ENCODE peak calls at places on chromosome 3, in nine cellular contexts. One of them, this sample, is unnamed.

GRCh38 chr3:121883507-121883906 is 10.7 kb upstream of the SLC15A2 start:
- DNase-seq in mammary epithelial cell: peak; percentile 46
- DNase-seq in HepG2: peak; percentile 35
- DNase-seq in thoracic aorta: no peak
- DNase-seq in neuronal stem cell: peak; percentile 0
- DNase-seq in heart right ventricle: no peak
- DNase-seq in A673: peak; percentile 77
- DNase-seq in H9: no peak
- DNase-seq in ovary: no peak
- DNase-seq in this sample: no peak

GRCh38 chr3:112752092-112752512 is 94.6 kb downstream of the CD200R1L start:
- DNase-seq in thoracic aorta: no peak
- DNase-seq in ovary: no peak
- DNase-seq in HepG2: no peak
- DNase-seq in neuronal stem cell: no peak
- DNase-seq in mammary epithelial cell: no peak
- DNase-seq in A673: no peak
- DNase-seq in heart right ventricle: no peak
- DNase-seq in H9: no peak
- DNase-seq in this sample: no peak

GRCh38 chr3:125605771-125606170 is 10.5 kb upstream of the OSBPL11 start:
- DNase-seq in thoracic aorta: no peak
- DNase-seq in A673: no peak
- DNase-seq in ovary: no peak
- DNase-seq in heart right ventricle: no peak
- DNase-seq in HepG2: no peak
- DNase-seq in neuronal stem cell: no peak
- DNase-seq in mammary epithelial cell: no peak
- DNase-seq in H9: no peak
- DNase-seq in this sample: peak; percentile 8

GRCh38 chr3:64520334-64520733 is 167.5 kb downstream of the ADAMTS9 start:
- DNase-seq in mammary epithelial cell: no peak
- DNase-seq in thoracic aorta: no peak
- DNase-seq in heart right ventricle: no peak
- DNase-seq in H9: no peak
- DNase-seq in HepG2: no peak
- DNase-seq in A673: no peak
- DNase-seq in ovary: no peak
- DNase-seq in neuronal stem cell: no peak
- DNase-seq in this sample: no peak

GRCh38 chr3:24145981-24146822 is 201.1 kb downstream of the NR1D2 start:
- DNase-seq in ovary: no peak
- DNase-seq in thoracic aorta: no peak
- DNase-seq in A673: peak; percentile 33
- DNase-seq in HepG2: no peak
- DNase-seq in H9: no peak
- DNase-seq in heart right ventricle: no peak
- DNase-seq in mammary epithelial cell: peak; percentile 41
- DNase-seq in neuronal stem cell: no peak
- DNase-seq in this sample: no peak

GRCh38 chr3:78201066-78201465 is 1161.2 kb downstream of the ROBO2 start:
- DNase-seq in H9: no peak
- DNase-seq in ovary: no peak
- DNase-seq in thoracic aorta: no peak
- DNase-seq in mammary epithelial cell: no peak
- DNase-seq in neuronal stem cell: no peak
- DNase-seq in A673: peak; percentile 5
- DNase-seq in heart right ventricle: no peak
- DNase-seq in HepG2: no peak
- DNase-seq in this sample: no peak

GRCh38 chr3:65783117-65783516 is 255.6 kb downstream of the MAGI1 start:
- DNase-seq in H9: no peak
- DNase-seq in mammary epithelial cell: no peak
- DNase-seq in A673: no peak
- DNase-seq in HepG2: no peak
- DNase-seq in neuronal stem cell: no peak
- DNase-seq in thoracic aorta: no peak
- DNase-seq in ovary: no peak
- DNase-seq in heart right ventricle: no peak
- DNase-seq in this sample: no peak

GRCh38 chr3:89628856-89629255 is 521.4 kb downstream of the EPHA3 start:
- DNase-seq in mammary epithelial cell: no peak
- DNase-seq in ovary: no peak
- DNase-seq in A673: no peak
- DNase-seq in HepG2: no peak
- DNase-seq in heart right ventricle: no peak
- DNase-seq in H9: no peak
- DNase-seq in neuronal stem cell: no peak
- DNase-seq in thoracic aorta: no peak
- DNase-seq in this sample: no peak

GRCh38 chr3:184743248-184743647 is 31.4 kb upstream of the MAGEF1 start:
- DNase-seq in HepG2: no peak
- DNase-seq in neuronal stem cell: no peak
- DNase-seq in ovary: no peak
- DNase-seq in mammary epithelial cell: no peak
- DNase-seq in H9: no peak
- DNase-seq in A673: no peak
- DNase-seq in heart right ventricle: no peak
- DNase-seq in thoracic aorta: no peak
- DNase-seq in this sample: no peak

GRCh38 chr3:156488771-156489170 is 66.1 kb downstream of the SSR3 start:
- DNase-seq in H9: no peak
- DNase-seq in thoracic aorta: no peak
- DNase-seq in mammary epithelial cell: no peak
- DNase-seq in neuronal stem cell: no peak
- DNase-seq in HepG2: no peak
- DNase-seq in ovary: no peak
- DNase-seq in heart right ventricle: no peak
- DNase-seq in A673: no peak
- DNase-seq in this sample: no peak

GRCh38 chr3:143302638-143303171 is 183.1 kb downstream of the CHST2 start:
- DNase-seq in H9: peak; percentile 38
- DNase-seq in A673: peak; percentile 60
- DNase-seq in ovary: no peak
- DNase-seq in neuronal stem cell: no peak
- DNase-seq in HepG2: no peak
- DNase-seq in thoracic aorta: no peak
- DNase-seq in mammary epithelial cell: peak; percentile 80
- DNase-seq in heart right ventricle: peak; percentile 74
- DNase-seq in this sample: no peak

GRCh38 chr3:157542711-157543485 is 39.7 kb upstream of the VEPH1 start:
- DNase-seq in mammary epithelial cell: peak; percentile 16
- DNase-seq in neuronal stem cell: peak; percentile 14
- DNase-seq in H9: peak; percentile 82
- DNase-seq in HepG2: no peak
- DNase-seq in ovary: peak; percentile 17
- DNase-seq in A673: peak; percentile 33
- DNase-seq in thoracic aorta: no peak
- DNase-seq in heart right ventricle: peak; percentile 53
- DNase-seq in this sample: no peak

GRCh38 chr3:186953011-186953487 is 22.7 kb downstream of the ST6GAL1 start:
- DNase-seq in heart right ventricle: no peak
- DNase-seq in HepG2: no peak
- DNase-seq in mammary epithelial cell: peak; percentile 36
- DNase-seq in neuronal stem cell: no peak
- DNase-seq in H9: no peak
- DNase-seq in A673: no peak
- DNase-seq in thoracic aorta: no peak
- DNase-seq in ovary: no peak
- DNase-seq in this sample: no peak

GRCh38 chr3:194029846-194030245 is 106.1 kb upstream of the HES1 start:
- DNase-seq in H9: no peak
- DNase-seq in heart right ventricle: no peak
- DNase-seq in A673: no peak
- DNase-seq in HepG2: no peak
- DNase-seq in neuronal stem cell: no peak
- DNase-seq in ovary: no peak
- DNase-seq in thoracic aorta: no peak
- DNase-seq in mammary epithelial cell: peak; percentile 23
- DNase-seq in this sample: no peak

GRCh38 chr3:191120447-191121304 is 78.4 kb upstream of the OSTN start:
- DNase-seq in ovary: no peak
- DNase-seq in mammary epithelial cell: no peak
- DNase-seq in thoracic aorta: no peak
- DNase-seq in neuronal stem cell: no peak
- DNase-seq in HepG2: no peak
- DNase-seq in heart right ventricle: no peak
- DNase-seq in A673: no peak
- DNase-seq in H9: no peak
- DNase-seq in this sample: no peak

GRCh38 chr3:191123231-191123630 is 75.8 kb upstream of the OSTN start:
- DNase-seq in ovary: no peak
- DNase-seq in mammary epithelial cell: no peak
- DNase-seq in thoracic aorta: no peak
- DNase-seq in A673: no peak
- DNase-seq in H9: no peak
- DNase-seq in HepG2: no peak
- DNase-seq in heart right ventricle: no peak
- DNase-seq in neuronal stem cell: no peak
- DNase-seq in this sample: no peak

GRCh38 chr3:191119415-191120295 is 79.4 kb upstream of the OSTN start:
- DNase-seq in thoracic aorta: no peak
- DNase-seq in HepG2: peak; percentile 51
- DNase-seq in ovary: no peak
- DNase-seq in neuronal stem cell: peak; percentile 6
- DNase-seq in H9: no peak
- DNase-seq in mammary epithelial cell: no peak
- DNase-seq in A673: no peak
- DNase-seq in heart right ventricle: no peak
- DNase-seq in this sample: no peak
- H3K27ac ChIP-seq in thoracic aorta: no peak overlapping the region
- H3K27ac ChIP-seq in HepG2: peak overlapping the region; percentile 70
- H3K27ac ChIP-seq in ovary: no peak overlapping the region
- H3K27ac ChIP-seq in neuronal stem cell: no peak overlapping the region
- H3K27ac ChIP-seq in H9: no peak overlapping the region
- H3K27ac ChIP-seq in mammary epithelial cell: no peak overlapping the region
- H3K27ac ChIP-seq in A673: no peak overlapping the region
- H3K27ac ChIP-seq in heart right ventricle: no peak overlapping the region
- H3K27ac ChIP-seq in this sample: no peak overlapping the region

GRCh38 chr3:151281671-151282334 is 3.5 kb upstream of the P2RY14 start:
- DNase-seq in H9: no peak
- DNase-seq in A673: no peak
- DNase-seq in heart right ventricle: peak; percentile 56
- DNase-seq in mammary epithelial cell: no peak
- DNase-seq in neuronal stem cell: no peak
- DNase-seq in ovary: no peak
- DNase-seq in thoracic aorta: no peak
- DNase-seq in HepG2: no peak
- DNase-seq in this sample: no peak
- H3K27ac ChIP-seq in H9: no peak overlapping the region
- H3K27ac ChIP-seq in A673: no peak overlapping the region
- H3K27ac ChIP-seq in heart right ventricle: peak overlapping the region; percentile 76
- H3K27ac ChIP-seq in mammary epithelial cell: no peak overlapping the region
- H3K27ac ChIP-seq in neuronal stem cell: no peak overlapping the region
- H3K27ac ChIP-seq in ovary: no peak overlapping the region
- H3K27ac ChIP-seq in thoracic aorta: no peak overlapping the region
- H3K27ac ChIP-seq in HepG2: no peak overlapping the region
- H3K27ac ChIP-seq in this sample: no peak overlapping the region

GRCh38 chr3:190096345-190096744 is 24.4 kb downstream of the P3H2 start:
- DNase-seq in mammary epithelial cell: no peak
- DNase-seq in H9: no peak
- DNase-seq in A673: no peak
- DNase-seq in ovary: no peak
- DNase-seq in neuronal stem cell: no peak
- DNase-seq in heart right ventricle: no peak
- DNase-seq in thoracic aorta: no peak
- DNase-seq in HepG2: no peak
- DNase-seq in this sample: no peak

GRCh38 chr3:190094201-190094718 is 26.4 kb downstream of the P3H2 start:
- DNase-seq in HepG2: no peak
- DNase-seq in thoracic aorta: peak; percentile 31
- DNase-seq in H9: no peak
- DNase-seq in heart right ventricle: no peak
- DNase-seq in neuronal stem cell: no peak
- DNase-seq in ovary: no peak
- DNase-seq in A673: no peak
- DNase-seq in mammary epithelial cell: peak; percentile 19
- DNase-seq in this sample: peak; percentile 11

GRCh38 chr3:190088890-190089289 is 31.8 kb downstream of the P3H2 start:
- DNase-seq in A673: no peak
- DNase-seq in neuronal stem cell: no peak
- DNase-seq in mammary epithelial cell: peak; percentile 28
- DNase-seq in thoracic aorta: no peak
- DNase-seq in HepG2: no peak
- DNase-seq in heart right ventricle: no peak
- DNase-seq in H9: no peak
- DNase-seq in ovary: no peak
- DNase-seq in this sample: no peak

GRCh38 chr3:190089711-190090110 is 31.0 kb downstream of the P3H2 start:
- DNase-seq in neuronal stem cell: no peak
- DNase-seq in H9: no peak
- DNase-seq in thoracic aorta: no peak
- DNase-seq in mammary epithelial cell: peak; percentile 83
- DNase-seq in heart right ventricle: no peak
- DNase-seq in A673: no peak
- DNase-seq in ovary: no peak
- DNase-seq in HepG2: no peak
- DNase-seq in this sample: no peak

DNA sequence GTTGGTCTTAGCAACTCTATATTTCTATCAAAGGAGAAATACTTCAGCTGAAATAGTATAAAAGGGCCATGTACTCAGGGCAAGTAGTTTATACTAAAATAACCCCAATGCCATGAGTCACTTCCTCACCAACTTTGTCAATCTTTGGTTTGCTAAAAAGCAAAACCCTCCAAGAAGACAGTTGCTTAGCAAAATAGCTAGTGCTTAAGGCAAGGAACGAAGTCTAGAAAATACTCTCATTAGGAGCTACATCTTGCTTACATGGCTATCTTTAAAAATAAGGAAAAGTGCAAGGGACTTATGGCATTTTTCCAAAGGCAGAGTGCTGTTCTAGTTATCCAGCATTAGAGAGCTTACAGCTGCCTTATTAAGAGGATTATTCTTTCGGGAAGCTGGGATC is 28.4 kb downstream of the P3H2 start:
- DNase-seq in H9: no peak
- DNase-seq in A673: peak; percentile 88
- DNase-seq in neuronal stem cell: no peak
- DNase-seq in ovary: no peak
- DNase-seq in thoracic aorta: no peak
- DNase-seq in heart right ventricle: no peak
- DNase-seq in mammary epithelial cell: peak; percentile 60
- DNase-seq in HepG2: no peak
- DNase-seq in this sample: no peak
- H3K27ac ChIP-seq in H9: no peak overlapping the region
- H3K27ac ChIP-seq in A673: peak overlapping the region; percentile 41
- H3K27ac ChIP-seq in neuronal stem cell: peak overlapping the region; percentile 52
- H3K27ac ChIP-seq in ovary: no peak overlapping the region
- H3K27ac ChIP-seq in thoracic aorta: peak overlapping the region; percentile 78
- H3K27ac ChIP-seq in heart right ventricle: peak overlapping the region; percentile 13
- H3K27ac ChIP-seq in mammary epithelial cell: peak overlapping the region; percentile 24
- H3K27ac ChIP-seq in HepG2: no peak overlapping the region
- H3K27ac ChIP-seq in this sample: peak overlapping the region; percentile 80

DNA sequence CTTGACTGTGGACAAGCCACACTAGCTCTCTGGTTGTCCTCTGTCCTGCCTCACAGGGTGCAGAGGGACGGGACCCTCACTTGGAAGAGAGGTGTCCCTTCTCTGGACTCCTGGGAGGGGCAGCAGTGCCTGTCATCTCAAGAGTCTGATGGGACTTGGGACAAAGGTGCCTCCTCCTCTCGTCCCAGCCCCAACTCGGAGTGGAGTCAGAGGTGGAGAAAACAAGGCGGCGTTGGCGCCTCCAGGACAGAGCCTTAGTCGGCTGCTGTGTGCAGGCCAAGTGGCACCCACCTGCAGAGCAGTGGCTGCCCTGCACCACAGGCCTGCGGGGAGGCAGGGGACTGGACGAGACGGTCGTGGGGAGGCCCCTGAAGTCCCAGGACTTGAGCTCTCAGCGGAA is 9.4 kb upstream of the SEC13 start:
- DNase-seq in A673: no peak
- DNase-seq in HepG2: no peak
- DNase-seq in mammary epithelial cell: no peak
- DNase-seq in thoracic aorta: no peak
- DNase-seq in neuronal stem cell: no peak
- DNase-seq in heart right ventricle: no peak
- DNase-seq in H9: peak; percentile 25
- DNase-seq in ovary: no peak
- DNase-seq in this sample: no peak
- H3K27ac ChIP-seq in A673: no peak overlapping the region
- H3K27ac ChIP-seq in HepG2: no peak overlapping the region
- H3K27ac ChIP-seq in mammary epithelial cell: no peak overlapping the region
- H3K27ac ChIP-seq in thoracic aorta: no peak overlapping the region
- H3K27ac ChIP-seq in neuronal stem cell: no peak overlapping the region
- H3K27ac ChIP-seq in heart right ventricle: no peak overlapping the region
- H3K27ac ChIP-seq in H9: no peak overlapping the region
- H3K27ac ChIP-seq in ovary: no peak overlapping the region
- H3K27ac ChIP-seq in this sample: no peak overlapping the region

This sample was measured in ascending aorta.